ENCODE peak calls at places on chromosome 17, in seven cellular contexts. One of them, this sample, is unnamed.

GRCh38 chr17:68514809-68515208 is 2.6 kb downstream of the PRKAR1A start:
- DNase-seq in lung: no peak
- DNase-seq in mucosa of descending colon: no peak
- DNase-seq in PC-9: no peak
- DNase-seq in CD8-positive, alpha-beta memory T cell: no peak
- DNase-seq in cardiac muscle cell: peak; percentile 93
- DNase-seq in CD8-positive, alpha-beta T cell: no peak
- DNase-seq in this sample: no peak

GRCh38 chr17:65987988-65988387 is 203.9 kb downstream of the CEP112 start:
- DNase-seq in lung: no peak
- DNase-seq in mucosa of descending colon: no peak
- DNase-seq in PC-9: peak; percentile 8
- DNase-seq in CD8-positive, alpha-beta memory T cell: no peak
- DNase-seq in cardiac muscle cell: peak; percentile 49
- DNase-seq in CD8-positive, alpha-beta T cell: no peak
- DNase-seq in this sample: no peak

GRCh38 chr17:37162800-37163199 is 213.0 kb upstream of the C17orf78 start:
- DNase-seq in lung: no peak
- DNase-seq in mucosa of descending colon: no peak
- DNase-seq in PC-9: no peak
- DNase-seq in CD8-positive, alpha-beta memory T cell: no peak
- DNase-seq in cardiac muscle cell: no peak
- DNase-seq in CD8-positive, alpha-beta T cell: no peak
- DNase-seq in this sample: no peak

GRCh38 chr17:50330151-50330753 is 15.7 kb upstream of the XYLT2 start:
- DNase-seq in lung: no peak
- DNase-seq in mucosa of descending colon: no peak
- DNase-seq in PC-9: no peak
- DNase-seq in CD8-positive, alpha-beta memory T cell: no peak
- DNase-seq in cardiac muscle cell: no peak
- DNase-seq in CD8-positive, alpha-beta T cell: no peak
- DNase-seq in this sample: no peak

GRCh38 chr17:45908935-45909334 is 14.6 kb downstream of the MAPT start:
- DNase-seq in lung: no peak
- DNase-seq in mucosa of descending colon: no peak
- DNase-seq in PC-9: no peak
- DNase-seq in CD8-positive, alpha-beta memory T cell: no peak
- DNase-seq in cardiac muscle cell: no peak
- DNase-seq in CD8-positive, alpha-beta T cell: no peak
- DNase-seq in this sample: no peak

GRCh38 chr17:2084766-2085647 is 30.1 kb downstream of the HIC1 start:
- DNase-seq in lung: no peak
- DNase-seq in mucosa of descending colon: peak; percentile 87
- DNase-seq in PC-9: peak; percentile 31
- DNase-seq in CD8-positive, alpha-beta memory T cell: no peak
- DNase-seq in cardiac muscle cell: peak; percentile 93
- DNase-seq in CD8-positive, alpha-beta T cell: no peak
- DNase-seq in this sample: no peak

GRCh38 chr17:46917041-46917440 is 5.9 kb upstream of the GOSR2 start:
- DNase-seq in lung: no peak
- DNase-seq in mucosa of descending colon: no peak
- DNase-seq in PC-9: no peak
- DNase-seq in CD8-positive, alpha-beta memory T cell: no peak
- DNase-seq in cardiac muscle cell: no peak
- DNase-seq in CD8-positive, alpha-beta T cell: no peak
- DNase-seq in this sample: no peak

GRCh38 chr17:57868775-57869598 is 19.1 kb upstream of the MRPS23 start:
- DNase-seq in lung: no peak
- DNase-seq in mucosa of descending colon: no peak
- DNase-seq in PC-9: no peak
- DNase-seq in CD8-positive, alpha-beta memory T cell: no peak
- DNase-seq in cardiac muscle cell: no peak
- DNase-seq in CD8-positive, alpha-beta T cell: no peak
- DNase-seq in this sample: no peak

GRCh38 chr17:48132375-48132774 is 24.8 kb downstream of the SNX11 start:
- DNase-seq in lung: no peak
- DNase-seq in mucosa of descending colon: no peak
- DNase-seq in PC-9: no peak
- DNase-seq in CD8-positive, alpha-beta memory T cell: no peak
- DNase-seq in cardiac muscle cell: no peak
- DNase-seq in CD8-positive, alpha-beta T cell: no peak
- DNase-seq in this sample: no peak

GRCh38 chr17:17366941-17367885 is 64.0 kb downstream of the NT5M start:
- DNase-seq in lung: no peak
- DNase-seq in mucosa of descending colon: peak; percentile 25
- DNase-seq in PC-9: no peak
- DNase-seq in CD8-positive, alpha-beta memory T cell: no peak
- DNase-seq in cardiac muscle cell: no peak
- DNase-seq in CD8-positive, alpha-beta T cell: no peak
- DNase-seq in this sample: no peak

GRCh38 chr17:37148171-37148570 is 199.4 kb downstream of the AATF start:
- DNase-seq in lung: no peak
- DNase-seq in mucosa of descending colon: no peak
- DNase-seq in PC-9: no peak
- DNase-seq in CD8-positive, alpha-beta memory T cell: no peak
- DNase-seq in cardiac muscle cell: peak; percentile 51
- DNase-seq in CD8-positive, alpha-beta T cell: no peak
- DNase-seq in this sample: no peak

GRCh38 chr17:44159519-44160210 is 10.8 kb upstream of the ASB16 start:
- DNase-seq in lung: no peak
- DNase-seq in mucosa of descending colon: no peak
- DNase-seq in PC-9: no peak
- DNase-seq in CD8-positive, alpha-beta memory T cell: no peak
- DNase-seq in cardiac muscle cell: peak; percentile 51
- DNase-seq in CD8-positive, alpha-beta T cell: peak; percentile 49
- DNase-seq in this sample: peak; percentile 55

GRCh38 chr17:66625321-66625767 is 209.6 kb upstream of the CACNG5 start:
- DNase-seq in lung: no peak
- DNase-seq in mucosa of descending colon: no peak
- DNase-seq in PC-9: no peak
- DNase-seq in CD8-positive, alpha-beta memory T cell: no peak
- DNase-seq in cardiac muscle cell: peak; percentile 45
- DNase-seq in CD8-positive, alpha-beta T cell: no peak
- DNase-seq in this sample: no peak

GRCh38 chr17:22514315-22514714 is 822.0 kb downstream of the KCNJ18 start:
- DNase-seq in lung: no peak
- DNase-seq in mucosa of descending colon: no peak
- DNase-seq in PC-9: no peak
- DNase-seq in CD8-positive, alpha-beta memory T cell: no peak
- DNase-seq in cardiac muscle cell: no peak
- DNase-seq in CD8-positive, alpha-beta T cell: no peak
- DNase-seq in this sample: no peak

GRCh38 chr17:22512057-22512456 is 819.7 kb downstream of the KCNJ18 start:
- DNase-seq in lung: no peak
- DNase-seq in mucosa of descending colon: no peak
- DNase-seq in PC-9: no peak
- DNase-seq in CD8-positive, alpha-beta memory T cell: no peak
- DNase-seq in cardiac muscle cell: no peak
- DNase-seq in CD8-positive, alpha-beta T cell: no peak
- DNase-seq in this sample: no peak

GRCh38 chr17:22512997-22513538 is 820.7 kb downstream of the KCNJ18 start:
- DNase-seq in lung: no peak
- DNase-seq in mucosa of descending colon: no peak
- DNase-seq in PC-9: no peak
- DNase-seq in CD8-positive, alpha-beta memory T cell: no peak
- DNase-seq in cardiac muscle cell: no peak
- DNase-seq in CD8-positive, alpha-beta T cell: no peak
- DNase-seq in this sample: no peak

GRCh38 chr17:22511431-22511830 is 819.1 kb downstream of the KCNJ18 start:
- DNase-seq in lung: no peak
- DNase-seq in mucosa of descending colon: no peak
- DNase-seq in PC-9: no peak
- DNase-seq in CD8-positive, alpha-beta memory T cell: no peak
- DNase-seq in cardiac muscle cell: no peak
- DNase-seq in CD8-positive, alpha-beta T cell: no peak
- DNase-seq in this sample: no peak

DNA sequence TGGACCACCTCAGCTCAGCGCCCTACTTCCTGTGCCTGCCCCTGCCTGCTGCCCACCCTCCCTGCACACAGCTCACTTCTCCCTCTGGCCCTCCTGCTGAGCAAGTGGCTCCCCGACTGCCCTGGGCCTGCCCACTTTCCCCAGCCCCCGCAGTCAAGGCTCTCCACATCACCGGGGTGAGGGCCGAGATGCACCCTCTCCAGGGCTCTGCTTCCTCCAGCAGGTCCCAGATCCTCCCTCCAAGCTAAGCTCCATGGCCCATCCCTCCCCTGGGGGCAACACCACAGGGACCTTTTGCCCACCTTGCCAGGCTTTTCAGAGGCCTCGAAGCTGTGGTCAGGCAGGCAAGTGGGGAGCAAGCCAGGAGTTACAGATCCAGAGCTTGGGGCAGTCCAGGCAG is 820.2 kb downstream of the KCNJ18 start:
- DNase-seq in lung: no peak
- DNase-seq in mucosa of descending colon: no peak
- DNase-seq in PC-9: no peak
- DNase-seq in CD8-positive, alpha-beta memory T cell: no peak
- DNase-seq in cardiac muscle cell: no peak
- DNase-seq in CD8-positive, alpha-beta T cell: no peak
- DNase-seq in this sample: no peak
- H3K9me3 ChIP-seq in lung: peaks cover 22% of the 10 kb centered on the region
- H3K9me3 ChIP-seq in mucosa of descending colon: peaks cover 56% of the 10 kb centered on the region
- H3K9me3 ChIP-seq in PC-9: no peaks in the 10 kb centered on the region
- H3K9me3 ChIP-seq in CD8-positive, alpha-beta memory T cell: no peaks in the 10 kb centered on the region
- H3K9me3 ChIP-seq in cardiac muscle cell: no peaks in the 10 kb centered on the region
- H3K9me3 ChIP-seq in CD8-positive, alpha-beta T cell: no peaks in the 10 kb centered on the region
- H3K9me3 ChIP-seq in this sample: no peaks in the 10 kb centered on the region

GRCh38 chr17:74139120-74139519 is 64.4 kb upstream of the RPL38 start:
- DNase-seq in lung: no peak
- DNase-seq in mucosa of descending colon: no peak
- DNase-seq in PC-9: no peak
- DNase-seq in CD8-positive, alpha-beta memory T cell: no peak
- DNase-seq in cardiac muscle cell: no peak
- DNase-seq in CD8-positive, alpha-beta T cell: no peak
- DNase-seq in this sample: no peak
- H3K9me3 ChIP-seq in lung: peaks cover 9% of the 10 kb centered on the region
- H3K9me3 ChIP-seq in mucosa of descending colon: peaks cover 23% of the 10 kb centered on the region
- H3K9me3 ChIP-seq in PC-9: peaks cover 4% of the 10 kb centered on the region
- H3K9me3 ChIP-seq in CD8-positive, alpha-beta memory T cell: peaks cover 9% of the 10 kb centered on the region
- H3K9me3 ChIP-seq in cardiac muscle cell: no peaks in the 10 kb centered on the region
- H3K9me3 ChIP-seq in CD8-positive, alpha-beta T cell: no peaks in the 10 kb centered on the region
- H3K9me3 ChIP-seq in this sample: peaks cover 5% of the 10 kb centered on the region

DNA sequence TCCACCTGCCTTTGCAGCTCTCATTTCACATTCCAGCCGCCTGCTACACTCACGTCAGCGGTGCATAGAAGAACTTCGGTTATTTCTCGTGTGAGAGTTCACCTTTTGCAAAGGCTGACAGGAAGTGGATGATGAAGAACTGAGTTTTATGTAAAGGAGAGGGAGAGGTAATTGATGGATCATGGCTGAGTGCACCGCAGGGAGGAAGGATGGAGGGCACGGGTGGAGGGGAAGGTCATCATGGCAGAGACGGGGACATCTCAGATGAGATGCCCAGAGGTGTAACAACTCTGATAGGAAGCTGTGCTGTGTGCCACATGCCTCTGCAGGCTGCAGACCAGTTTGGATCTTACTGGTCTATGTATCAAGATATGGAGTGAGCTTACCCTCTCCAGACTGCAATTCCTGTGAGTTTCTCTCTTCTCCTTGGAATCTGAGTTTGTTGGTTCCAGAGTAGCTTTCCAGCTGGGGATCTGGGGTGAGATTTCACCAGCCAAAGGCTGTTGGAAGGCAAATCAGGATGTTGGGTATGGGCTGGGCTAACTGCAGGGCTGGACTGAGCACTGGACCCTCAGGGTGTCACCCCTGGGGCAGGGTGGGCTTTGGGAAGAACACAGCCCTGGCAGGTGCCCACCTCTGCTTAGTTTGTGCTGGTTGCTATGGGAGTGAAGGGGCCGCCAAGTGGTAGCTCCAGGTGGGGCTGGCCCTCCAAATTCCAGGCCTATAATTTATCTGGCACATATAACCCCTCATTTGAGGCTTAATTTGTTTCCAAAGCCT is 777.0 kb downstream of the KCNJ18 start:
- DNase-seq in lung: no peak
- DNase-seq in mucosa of descending colon: no peak
- DNase-seq in PC-9: no peak
- DNase-seq in CD8-positive, alpha-beta memory T cell: no peak
- DNase-seq in cardiac muscle cell: no peak
- DNase-seq in CD8-positive, alpha-beta T cell: no peak
- DNase-seq in this sample: no peak
- H3K9me3 ChIP-seq in lung: peaks cover 6% of the 10 kb centered on the region
- H3K9me3 ChIP-seq in mucosa of descending colon: peaks cover 49% of the 10 kb centered on the region
- H3K9me3 ChIP-seq in PC-9: no peaks in the 10 kb centered on the region
- H3K9me3 ChIP-seq in CD8-positive, alpha-beta memory T cell: no peaks in the 10 kb centered on the region
- H3K9me3 ChIP-seq in cardiac muscle cell: no peaks in the 10 kb centered on the region
- H3K9me3 ChIP-seq in CD8-positive, alpha-beta T cell: no peaks in the 10 kb centered on the region
- H3K9me3 ChIP-seq in this sample: no peaks in the 10 kb centered on the region

DNA sequence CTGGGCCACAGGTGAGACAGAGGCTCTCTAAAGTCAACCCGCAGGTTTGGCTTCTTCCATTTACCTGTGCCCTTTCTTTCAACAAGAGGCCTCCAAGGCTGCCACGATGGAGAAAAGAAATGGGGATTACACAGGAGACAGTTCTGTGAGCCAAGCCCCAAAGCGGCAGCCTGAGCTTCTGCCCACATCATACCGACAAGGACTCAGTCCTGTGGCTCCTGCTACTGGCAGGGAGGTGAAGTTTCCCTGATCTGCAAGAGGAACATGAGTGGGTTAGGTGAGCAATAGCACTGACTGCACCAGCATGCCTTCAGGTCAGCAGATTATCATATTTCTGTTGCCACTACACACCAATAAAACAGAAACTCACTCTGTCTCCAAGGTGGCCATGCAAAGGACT is 800.0 kb downstream of the KCNJ18 start:
- DNase-seq in lung: no peak
- DNase-seq in mucosa of descending colon: no peak
- DNase-seq in PC-9: no peak
- DNase-seq in CD8-positive, alpha-beta memory T cell: no peak
- DNase-seq in cardiac muscle cell: no peak
- DNase-seq in CD8-positive, alpha-beta T cell: no peak
- DNase-seq in this sample: no peak
- H3K9me3 ChIP-seq in lung: peaks cover 15% of the 10 kb centered on the region
- H3K9me3 ChIP-seq in mucosa of descending colon: peaks cover 74% of the 10 kb centered on the region
- H3K9me3 ChIP-seq in PC-9: no peaks in the 10 kb centered on the region
- H3K9me3 ChIP-seq in CD8-positive, alpha-beta memory T cell: no peaks in the 10 kb centered on the region
- H3K9me3 ChIP-seq in cardiac muscle cell: peaks cover 4% of the 10 kb centered on the region
- H3K9me3 ChIP-seq in CD8-positive, alpha-beta T cell: no peaks in the 10 kb centered on the region
- H3K9me3 ChIP-seq in this sample: peaks cover 2% of the 10 kb centered on the region

This sample was measured in T-helper 17 cell.